ENCODE peak calls at places on chromosomes 2 and 18, in five cellular contexts. I is ELR; X is cerebellar nuclear complex; V is fibroblast of pulmonary artery; K is stimulated activated CD8-positive, alpha-beta memory T cell treated with anti-CD3 and anti-CD28 coated beads, Interleukin-7, amount 100 ng/mL, for 1 hour. F is an unnamed sample.
A peak's percentile ranks its signal among the peaks of the same experiment; 100 is the strongest.

GRCh38 chr2:240868286-240869108 is at the start of gene AGXT:
- DNase-seq in I (no peak), X (no peak), V (peak; percentile 54), K (no peak), F (no peak)

GRCh38 chr2:117470311-117471095 is 344.0 kb upstream of the DDX18 start:
- DNase-seq in I (peak; percentile 9), X (no peak), V (no peak), K (no peak), F (no peak)

GRCh38 chr2:231000211-231000904 is 4.4 kb downstream of the SPATA3 start:
- DNase-seq in I (no peak), X (no peak), V (no peak), K (no peak), F (no peak)

GRCh38 chr2:48433682-48434081 is 96.3 kb upstream of the STON1 start:
- DNase-seq in I (no peak), X (no peak), V (peak; percentile 47), K (no peak), F (no peak)

GRCh38 chr2:101188683-101189405 is 37.7 kb upstream of the TBC1D8 start:
- DNase-seq in I (peak; percentile 68), X (no peak), V (peak; percentile 53), K (no peak), F (no peak)

GRCh38 chr18:36850527-36851201 is 21.7 kb downstream of the KIAA1328 start:
- DNase-seq in I (peak; percentile 94), X (no peak), V (peak; percentile 89), K (no peak), F (no peak)

GRCh38 chr2:230090978-230091377 is 22.3 kb upstream of the SLC16A14 start:
- DNase-seq in I (no peak), X (no peak), V (no peak), K (no peak), F (no peak)

GRCh38 chr18:49697757-49698595 is 115.4 kb downstream of the ACAA2 start:
- DNase-seq in I (no peak), X (no peak), V (no peak), K (no peak), F (no peak)

GRCh38 chr2:189014426-189015138 is 40.4 kb downstream of the COL3A1 start:
- DNase-seq in I (no peak), X (no peak), V (peak; percentile 52), K (no peak), F (no peak)

GRCh38 chr2:177183860-177184259 is 28.7 kb upstream of the HNRNPA3 start:
- DNase-seq in I (no peak), X (no peak), V (no peak), K (no peak), F (no peak)

GRCh38 chr2:20231632-20232031 is 6.7 kb upstream of the SDC1 start:
- DNase-seq in I (peak; percentile 97), X (no peak), V (no peak), K (no peak), F (no peak)

GRCh38 chr2:11417946-11418585 is 47.9 kb downstream of the E2F6 start:
- DNase-seq in I (peak; percentile 38), X (no peak), V (peak; percentile 21), K (no peak), F (no peak)

GRCh38 chr2:26847663-26848335 is at the start of gene DPYSL5:
- DNase-seq in I (no peak), X (no peak), V (no peak), K (no peak), F (no peak)

GRCh38 chr2:225889452-225889851 is 489.9 kb downstream of the NYAP2 start:
- DNase-seq in I (peak; percentile 83), X (no peak), V (peak; percentile 82), K (no peak), F (no peak)